ENCODE peak calls at places on chromosomes 16 and 17, in nine cellular contexts. Q is T-helper 2 cell; U is psoas muscle; K is RPMI7951; I is activated CD4-positive, alpha-beta T cell treated with anti-CD3 and anti-CD28 coated beads, Interleukin-2, amount 10 ng/mL, durations not matched to agents 7 days and 5 days; A is astrocyte; N is A549; J is activated CD8-positive, alpha-beta memory T cell treated with anti-CD3 and anti-CD28 coated beads for 1 hour; S is breast epithelium. Y is an unnamed sample.

GRCh38 chr17:43768382-43768781 is 9.8 kb upstream of the SOST start:
- DNase-seq in Q (no peak), U (no peak), K (no peak), I (no peak), A (no peak), N (no peak), J (no peak), S (no peak), Y (peak; percentile 82)

GRCh38 chr16:87363771-87364476 is 19.7 kb downstream of the FBXO31 start:
- DNase-seq in Q (no peak), U (peak; percentile 69), K (no peak), I (no peak), A (no peak), N (no peak), J (no peak), S (no peak), Y (no peak)

GRCh38 chr17:50469005-50469605 is 425 bp upstream of the CHAD start:
- DNase-seq in Q (no peak), U (peak; percentile 61), K (no peak), I (no peak), A (no peak), N (no peak), J (no peak), S (no peak), Y (no peak)

GRCh38 chr17:3524024-3524423 is 33.6 kb downstream of the TRPV3 start:
- DNase-seq in Q (no peak), U (no peak), K (no peak), I (no peak), A (no peak), N (no peak), J (no peak), S (no peak), Y (no peak)

GRCh38 chr16:64238576-64238975 is 883.3 kb downstream of the CDH11 start:
- DNase-seq in Q (no peak), U (no peak), K (peak; percentile 39), I (no peak), A (peak; percentile 28), N (no peak), J (no peak), S (no peak), Y (no peak)

GRCh38 chr16:16071631-16072244 is 122.3 kb downstream of the ABCC1 start:
- DNase-seq in Q (no peak), U (peak; percentile 74), K (peak; percentile 54), I (no peak), A (peak; percentile 76), N (no peak), J (no peak), S (no peak), Y (no peak)

GRCh38 chr17:48175692-48176450 is 68.3 kb downstream of the SNX11 start:
- DNase-seq in Q (no peak), U (no peak), K (peak; percentile 81), I (no peak), A (peak; percentile 62), N (no peak), J (no peak), S (no peak), Y (no peak)

GRCh38 chr16:53465606-53466290 is 31.5 kb downstream of the RBL2 start:
- DNase-seq in Q (no peak), U (no peak), K (peak; percentile 80), I (no peak), A (peak; percentile 78), N (peak; percentile 44), J (no peak), S (no peak), Y (no peak)

GRCh38 chr17:17361543-17362511 is 58.7 kb downstream of the NT5M start:
- DNase-seq in Q (no peak), U (peak; percentile 84), K (no peak), I (no peak), A (no peak), N (no peak), J (no peak), S (peak; percentile 43), Y (peak; percentile 78)

GRCh38 chr17:83109793-83110645 is 30.6 kb downstream of the METRNL start:
- DNase-seq in Q (no peak), U (peak; percentile 83), K (peak; percentile 98), I (no peak), A (peak; percentile 95), N (peak; percentile 93), J (no peak), S (peak; percentile 94), Y (peak; percentile 88)

GRCh38 chr17:31374083-31374447 is 17.4 kb upstream of the RAB11FIP4 start:
- DNase-seq in Q (no peak), U (no peak), K (no peak), I (no peak), A (no peak), N (no peak), J (no peak), S (no peak), Y (no peak)

GRCh38 chr17:76318586-76318985 is 10.5 kb upstream of the QRICH2 start:
- DNase-seq in Q (no peak), U (no peak), K (no peak), I (no peak), A (no peak), N (no peak), J (no peak), S (no peak), Y (no peak)

GRCh38 chr17:9976283-9977009 is 71.4 kb upstream of the RCVRN start:
- DNase-seq in Q (no peak), U (no peak), K (no peak), I (no peak), A (no peak), N (no peak), J (no peak), S (peak; percentile 35), Y (no peak)

GRCh38 chr17:32277284-32277683 is 11.7 kb downstream of the RHBDL3 start:
- DNase-seq in Q (no peak), U (peak; percentile 54), K (peak; percentile 17), I (no peak), A (peak; percentile 36), N (no peak), J (no peak), S (no peak), Y (no peak)

GRCh38 chr17:3536736-3537135 is 20.9 kb downstream of the TRPV3 start:
- DNase-seq in Q (no peak), U (no peak), K (no peak), I (no peak), A (no peak), N (no peak), J (no peak), S (no peak), Y (no peak)

GRCh38 chr16:82044585-82044911 is 9.5 kb downstream of the HSD17B2 start:
- DNase-seq in Q (no peak), U (no peak), K (peak; percentile 65), I (no peak), A (no peak), N (no peak), J (no peak), S (no peak), Y (no peak)

GRCh38 chr16:4193920-4194319 is 48.0 kb downstream of the SRL start:
- DNase-seq in Q (no peak), U (no peak), K (no peak), I (no peak), A (no peak), N (no peak), J (no peak), S (no peak), Y (no peak)